ENCODE peak calls at places on chromosomes 12 and 14, in nine cellular contexts. D is kidney tubule cell; C is HS-27A; G is foreskin fibroblast; W is COR-L47; A is upper lobe of left lung; Z is activated CD4-positive, alpha-beta T cell treated with anti-CD3 and anti-CD28 coated beads for 36 hours; U is adrenal gland; F is T1000. M is an unnamed sample.

GRCh38 chr12:45184145-45184958 is 31.5 kb upstream of the ANO6 start:
- DNase-seq in D (no peak), C (no peak), G (no peak), W (no peak), A (no peak), Z (no peak), U (no peak), F (no peak), M (peak)

GRCh38 chr12:124919646-124920352 is 5.3 kb upstream of the UBC start:
- DNase-seq in D (peak), C (no peak), G (no peak), W (no peak), A (no peak), Z (peak), U (peak), F (no peak), M (no peak)

GRCh38 chr14:22231022-22231421 is 358.0 kb downstream of the DAD1 start:
- DNase-seq in D (no peak), C (no peak), G (no peak), W (no peak), A (no peak), Z (peak), U (no peak), F (no peak), M (peak)

GRCh38 chr14:52067873-52068740 is 752 bp downstream of the NID2 start:
- DNase-seq in D (peak), C (no peak), G (peak), W (no peak), A (peak), Z (peak), U (no peak), F (peak), M (peak)

GRCh38 chr12:28925726-28926376 is 223.2 kb upstream of the FAR2 start:
- DNase-seq in D (no peak), C (no peak), G (peak), W (no peak), A (no peak), Z (no peak), U (no peak), F (no peak), M (no peak)

GRCh38 chr12:25677180-25677937 is 124.3 kb upstream of the LMNTD1 start:
- DNase-seq in D (no peak), C (no peak), G (peak), W (no peak), A (no peak), Z (no peak), U (no peak), F (no peak), M (no peak)

GRCh38 chr12:34334953-34335743 is 312.9 kb downstream of the ALG10 start:
- DNase-seq in D (no peak), C (no peak), G (no peak), W (no peak), A (peak), Z (no peak), U (no peak), F (no peak), M (no peak)

GRCh38 chr14:95137164-95137803 is 20.0 kb downstream of the DICER1 start:
- DNase-seq in D (no peak), C (no peak), G (no peak), W (no peak), A (no peak), Z (no peak), U (no peak), F (no peak), M (no peak)

GRCh38 chr12:49189731-49190314 is 943 bp upstream of the TUBA1A start:
- DNase-seq in D (no peak), C (no peak), G (no peak), W (no peak), A (no peak), Z (no peak), U (peak), F (no peak), M (no peak)

GRCh38 chr14:55160989-55161388 is 30.4 kb downstream of the DLGAP5 start:
- DNase-seq in D (peak), C (no peak), G (peak), W (peak), A (no peak), Z (no peak), U (no peak), F (no peak), M (peak)

GRCh38 chr12:96177013-96177412 is 17.2 kb upstream of the ELK3 start:
- DNase-seq in D (peak), C (no peak), G (peak), W (no peak), A (no peak), Z (peak), U (no peak), F (no peak), M (peak)

GRCh38 chr12:124646385-124647230 is 79.2 kb upstream of the NCOR2 start:
- DNase-seq in D (no peak), C (no peak), G (no peak), W (no peak), A (peak), Z (peak), U (no peak), F (no peak), M (peak)

GRCh38 chr12:9118161-9118560 is 2.4 kb upstream of the A2M start:
- DNase-seq in D (no peak), C (no peak), G (peak), W (no peak), A (no peak), Z (peak), U (no peak), F (no peak), M (peak)

GRCh38 chr12:94208433-94208921 is 60.1 kb downstream of the PLXNC1 start:
- DNase-seq in D (no peak), C (no peak), G (no peak), W (no peak), A (no peak), Z (peak), U (peak), F (no peak), M (no peak)